ENCODE peak calls at places on chromosomes 12 and 14, in ten cellular contexts. F is endodermal cell, D is neural progenitor cell, R is A549, I is vagina, K is sigmoid colon, M is colonic mucosa, P is lower lobe of right lung, G is psoas muscle, V is mammary epithelial cell. L is an unnamed sample.

GRCh38 chr14:104981699-104982541 is 3.7 kb upstream of the CLBA1 start:
- DNase-seq in G (no peak), R (no peak), P (peak; percentile 40), I (no peak), V (no peak), M (no peak), F (no peak), K (peak; percentile 55), D (no peak), L (no peak)

GRCh38 chr12:53198470-53199110 is 8.5 kb downstream of the ITGB7 start:
- DNase-seq in G (no peak), D (no peak), F (no peak), K (no peak), P (no peak), M (no peak), I (no peak), V (no peak), R (no peak), L (no peak)

GRCh38 chr12:38389581-38389980 is 73.0 kb downstream of the ALG10B start:
- DNase-seq in D (no peak), F (no peak), K (no peak), R (no peak), M (no peak), V (peak; percentile 21), G (no peak), P (no peak), I (no peak), L (no peak)

GRCh38 chr14:32934891-32935633 is 3.6 kb upstream of the NPAS3 start:
- DNase-seq in M (no peak), G (no peak), P (no peak), R (no peak), K (peak; percentile 68), V (no peak), D (peak; percentile 57), I (no peak), F (peak; percentile 66), L (no peak)

GRCh38 chr14:94125659-94126418 is 3.6 kb downstream of the IFI27L2 start:
- DNase-seq in D (no peak), K (peak; percentile 24), G (no peak), V (no peak), F (peak; percentile 19), I (peak; percentile 70), M (no peak), R (no peak), P (no peak), L (no peak)

GRCh38 chr12:10175849-10176641 is 2.8 kb upstream of the TMEM52B start:
- DNase-seq in G (no peak), F (no peak), D (no peak), I (no peak), K (no peak), P (no peak), R (no peak), V (peak; percentile 93), M (peak; percentile 22), L (no peak)

GRCh38 chr14:76307786-76308780 is 67.9 kb upstream of the ESRRB start:
- DNase-seq in K (no peak), P (no peak), G (no peak), I (peak; percentile 60), V (no peak), D (no peak), M (no peak), R (no peak), F (peak; percentile 13), L (no peak)

GRCh38 chr14:103519837-103520212 is 2.8 kb downstream of the CKB start:
- DNase-seq in P (peak; percentile 51), R (no peak), F (no peak), G (no peak), V (no peak), K (peak; percentile 76), I (no peak), D (no peak), M (no peak), L (peak; percentile 70)

GRCh38 chr14:91568626-91569025 is 58.5 kb upstream of the PPP4R3A start:
- DNase-seq in M (no peak), G (no peak), V (no peak), I (no peak), R (peak; percentile 11), P (no peak), F (no peak), D (no peak), K (no peak), L (no peak)

GRCh38 chr12:117334098-117334497 is 27.3 kb downstream of the NOS1 start:
- DNase-seq in G (no peak), I (no peak), V (no peak), F (no peak), K (no peak), P (no peak), R (no peak), D (no peak), M (no peak), L (no peak)

DNA sequence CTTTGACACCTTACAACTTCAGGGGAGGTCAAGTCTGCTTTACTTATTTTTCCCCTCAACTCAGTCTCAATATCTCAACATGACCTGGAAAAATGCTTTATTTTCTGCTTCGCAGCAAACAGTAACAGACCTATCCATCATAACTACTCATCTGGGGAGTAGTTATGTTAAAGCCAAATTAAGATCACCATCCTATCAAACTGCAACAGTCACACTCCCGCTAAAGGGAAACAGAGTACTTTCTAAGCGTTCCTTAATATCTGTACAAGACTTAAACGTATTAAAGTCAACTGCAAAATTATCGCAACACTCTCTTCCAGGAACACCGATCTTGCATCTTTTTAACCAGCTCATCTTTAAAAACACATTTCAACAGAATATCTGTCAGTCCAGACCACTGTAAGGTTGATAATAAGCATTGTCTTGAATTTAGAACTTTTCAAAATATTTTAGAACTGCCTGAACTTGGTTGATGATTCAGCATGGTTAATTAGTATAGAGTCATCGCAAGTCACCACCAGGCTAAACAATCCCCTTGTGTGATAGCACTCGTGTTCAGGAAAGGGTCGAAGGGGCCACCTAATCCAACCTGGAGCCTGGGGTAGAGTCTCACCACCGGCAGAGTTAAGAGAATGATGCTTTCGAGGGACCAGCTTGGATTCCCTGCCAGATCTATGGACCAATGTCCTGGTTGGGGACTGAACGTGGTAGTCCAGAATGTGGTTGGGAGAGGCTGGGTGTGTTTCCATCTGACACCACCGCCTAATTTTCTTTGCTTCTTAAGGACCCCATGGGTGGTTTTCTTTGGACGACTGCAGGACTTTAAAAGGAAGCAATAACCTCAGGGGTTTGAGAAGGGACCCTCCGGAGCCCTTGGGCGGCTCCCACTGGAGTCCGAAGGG is 955 bp downstream of the SPTLC2 start:
- DNase-seq in R (no peak), M (peak; percentile 36), P (no peak), V (peak; percentile 64), F (no peak), G (no peak), K (no peak), I (peak; percentile 89), D (peak; percentile 28), L (no peak)
- H3K27ac ChIP-seq in R (peak overlapping the region; percentile 96), M (peak overlapping the region; percentile 92), P (peak overlapping the region; percentile 86), V (peak overlapping the region; percentile 78), F (no peak overlapping the region), G (peak overlapping the region; percentile 67), K (peak overlapping the region; percentile 85), I (peak overlapping the region; percentile 80), D (no peak overlapping the region), L (peak overlapping the region; percentile 76)

GRCh38 chr12:124744659-124745467 is 118.8 kb downstream of the SCARB1 start:
- DNase-seq in R (peak; percentile 85), V (no peak), M (peak; percentile 36), P (no peak), D (no peak), I (no peak), K (no peak), F (peak; percentile 90), G (no peak), L (no peak)
- H3K4me3 ChIP-seq in R (no peak overlapping the region), V (no peak overlapping the region), M (no peak overlapping the region), P (no peak overlapping the region), D (no peak overlapping the region), I (no peak overlapping the region), K (no peak overlapping the region), F (no peak overlapping the region), G (no peak overlapping the region), L (no peak overlapping the region)

GRCh38 chr12:122860854-122861585 is 25.8 kb downstream of the HIP1R start:
- DNase-seq in R (no peak), M (no peak), G (no peak), I (no peak), K (no peak), P (peak; percentile 48), V (no peak), D (no peak), F (peak; percentile 47), L (no peak)
- H3K27ac ChIP-seq in R (peak overlapping the region; percentile 20), M (no peak overlapping the region), G (no peak overlapping the region), I (peak overlapping the region; percentile 40), K (peak overlapping the region; percentile 14), P (peak overlapping the region; percentile 41), V (no peak overlapping the region), D (no peak overlapping the region), F (no peak overlapping the region), L (peak overlapping the region; percentile 58)

DNA sequence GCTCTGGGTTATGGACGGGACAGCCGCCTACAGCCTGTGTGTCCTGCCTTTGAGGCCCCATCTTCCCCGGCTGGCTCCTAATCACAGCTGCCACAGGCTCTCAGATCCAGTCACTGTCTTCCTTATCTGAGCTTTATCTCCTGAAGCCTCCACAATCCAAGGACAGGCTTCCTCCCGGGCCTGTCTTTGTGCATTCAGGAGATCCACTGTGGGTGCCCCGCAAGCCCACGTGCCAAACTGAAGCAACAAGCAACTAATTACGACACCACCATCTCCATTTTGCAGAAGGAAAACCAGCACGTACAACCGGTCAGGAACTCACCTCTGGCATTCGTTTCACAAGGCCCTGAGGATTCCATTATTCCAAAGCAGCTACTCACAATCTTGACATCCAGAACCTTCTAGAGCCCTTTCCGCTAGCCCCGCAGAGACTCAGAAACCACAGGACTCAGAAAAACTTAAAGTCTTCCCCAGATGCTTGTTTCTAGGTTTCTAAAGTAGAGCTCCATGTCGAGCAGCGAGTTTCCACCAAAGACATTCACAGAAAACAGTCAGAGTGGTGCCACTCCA is 14.0 kb downstream of the SYNE3 start:
- DNase-seq in D (no peak), G (no peak), K (no peak), I (no peak), P (no peak), F (no peak), R (no peak), V (no peak), M (no peak), L (no peak)
- H3K4me3 ChIP-seq in D (no peak overlapping the region), G (no peak overlapping the region), K (no peak overlapping the region), I (no peak overlapping the region), P (no peak overlapping the region), F (no peak overlapping the region), R (no peak overlapping the region), V (no peak overlapping the region), M (no peak overlapping the region), L (no peak overlapping the region)